ENCODE peak calls at places on chromosomes 13 and 19, in seven cellular contexts. E is PC-3, D is hepatocyte, C is neural progenitor cell, F is SK-N-SH, O is HCT116, U is GM23338. G is an unnamed sample. For H3K4me1 and H3K27me3, the result is how much of the 10 kb centered on the place peaks cover.

GRCh38 chr19:13505761-13506549 is at the start of gene CACNA1A:
- DNase-seq in U (peak), F (peak), E (no peak), O (no peak), D (peak), C (peak), G (peak)

GRCh38 chr13:45180303-45180702 is 20.5 kb downstream of the KCTD4 start:
- DNase-seq in U (no peak), C (no peak), O (no peak), F (no peak), D (no peak), E (no peak), G (no peak)

GRCh38 chr19:53808710-53809125 is 15.4 kb downstream of the NLRP12 start:
- DNase-seq in O (peak), F (peak), D (peak), E (peak), U (peak), C (peak), G (peak)

GRCh38 chr13:101535192-101535746 is 82.8 kb downstream of the ITGBL1 start:
- DNase-seq in E (peak), O (no peak), F (no peak), C (no peak), U (no peak), D (no peak), G (peak)

GRCh38 chr19:40150170-40150569 is 41.1 kb upstream of the MAP3K10 start:
- DNase-seq in C (no peak), E (no peak), D (no peak), O (no peak), U (no peak), F (no peak), G (peak)

GRCh38 chr13:114080739-114081561 is 51.5 kb downstream of the RASA3 start:
- DNase-seq in F (no peak), O (no peak), D (no peak), C (no peak), E (no peak), U (no peak), G (no peak)

GRCh38 chr19:39590265-39590664 is 12.1 kb upstream of the LGALS13 start:
- DNase-seq in O (no peak), U (peak), D (peak), F (no peak), C (peak), E (no peak), G (peak)

GRCh38 chr13:41621716-41622508 is 164.6 kb downstream of the RGCC start:
- DNase-seq in E (no peak), D (no peak), U (no peak), O (no peak), C (no peak), F (no peak), G (peak)

GRCh38 chr13:113857531-113858195 is 6.2 kb downstream of the GAS6 start:
- DNase-seq in C (peak), U (no peak), D (no peak), F (no peak), E (no peak), O (no peak), G (no peak)

GRCh38 chr13:80814541-80814940 is 473.6 kb upstream of the SPRY2 start:
- DNase-seq in D (no peak), C (no peak), U (no peak), F (no peak), E (no peak), O (no peak), G (no peak)

GRCh38 chr13:98172570-98173405 is 4.3 kb downstream of the RNF113B start:
- DNase-seq in D (peak), C (no peak), F (peak), E (peak), U (no peak), O (no peak), G (peak)

GRCh38 chr19:18562086-18562485 is 4.4 kb downstream of the KXD1 start:
- DNase-seq in D (no peak), C (no peak), E (no peak), U (no peak), F (no peak), O (no peak), G (peak)

GRCh38 chr13:93172109-93172508 is 54.5 kb upstream of the GPC6 start:
- DNase-seq in U (peak), D (no peak), E (no peak), C (peak), O (no peak), F (no peak), G (no peak)

GRCh38 chr19:15432018-15432494 is 13.3 kb upstream of the AKAP8L start:
- DNase-seq in D (no peak), O (no peak), U (peak), C (peak), F (peak), E (no peak), G (peak)

GRCh38 chr13:98974053-98974452 is 3.8 kb downstream of the DOCK9 start:
- DNase-seq in O (no peak), D (no peak), E (no peak), C (no peak), F (no peak), U (no peak), G (no peak)

GRCh38 chr13:49305824-49306425 is 58.2 kb downstream of the CDADC1 start:
- DNase-seq in U (no peak), D (no peak), O (no peak), C (no peak), E (no peak), F (no peak), G (no peak)

GRCh38 chr13:107144432-107144831 is 576.5 kb upstream of the ARGLU1 start:
- DNase-seq in C (no peak), F (no peak), U (peak), E (peak), O (no peak), D (no peak), G (peak)

GRCh38 chr13:44989941-44990340 is 603 bp downstream of the GPALPP1 start:
- DNase-seq in U (peak), F (peak), D (peak), C (no peak), O (no peak), E (no peak), G (peak)

GRCh38 chr19:19006213-19006612 is 27.1 kb downstream of the SUGP2 start:
- DNase-seq in D (no peak), F (no peak), U (no peak), O (no peak), E (no peak), C (no peak), G (peak)

GRCh38 chr13:70237131-70237530 is 128.9 kb upstream of the KLHL1 start:
- DNase-seq in C (no peak), E (no peak), D (no peak), U (no peak), F (no peak), O (no peak), G (no peak)

GRCh38 chr19:33524024-33524664 is 2.6 kb upstream of the PEPD start:
- DNase-seq in D (no peak), O (no peak), E (no peak), U (no peak), F (no peak), C (no peak), G (peak)

GRCh38 chr13:40189885-40190655 is 476.4 kb downstream of the FOXO1 start:
- DNase-seq in C (peak), U (no peak), F (peak), O (no peak), D (peak), E (no peak), G (peak)

GRCh38 chr19:13681509-13681908 is 82.8 kb upstream of the MRI1 start:
- DNase-seq in D (no peak), F (no peak), E (peak), O (no peak), C (no peak), U (no peak), G (peak)

GRCh38 chr19:18650048-18650435 is 13.2 kb downstream of the KLHL26 start:
- DNase-seq in C (no peak), U (no peak), E (no peak), D (no peak), F (no peak), O (no peak), G (peak)

GRCh38 chr13:80137994-80138393 is 202.9 kb downstream of the SPRY2 start:
- DNase-seq in F (no peak), U (no peak), C (no peak), E (no peak), D (no peak), O (no peak), G (no peak)

GRCh38 chr19:3612901-3613741 is 6.4 kb upstream of the TBXA2R start:
- DNase-seq in C (peak), E (no peak), O (no peak), F (peak), U (peak), D (no peak), G (peak)

GRCh38 chr19:6744381-6745288 is 5.2 kb downstream of the TRIP10 start:
- DNase-seq in U (no peak), D (peak), C (peak), F (no peak), O (no peak), E (peak), G (peak)

GRCh38 chr13:40096357-40096911 is 441.0 kb downstream of the COG6 start:
- DNase-seq in F (no peak), D (no peak), C (peak), E (no peak), O (no peak), U (no peak), G (no peak)

DNA sequence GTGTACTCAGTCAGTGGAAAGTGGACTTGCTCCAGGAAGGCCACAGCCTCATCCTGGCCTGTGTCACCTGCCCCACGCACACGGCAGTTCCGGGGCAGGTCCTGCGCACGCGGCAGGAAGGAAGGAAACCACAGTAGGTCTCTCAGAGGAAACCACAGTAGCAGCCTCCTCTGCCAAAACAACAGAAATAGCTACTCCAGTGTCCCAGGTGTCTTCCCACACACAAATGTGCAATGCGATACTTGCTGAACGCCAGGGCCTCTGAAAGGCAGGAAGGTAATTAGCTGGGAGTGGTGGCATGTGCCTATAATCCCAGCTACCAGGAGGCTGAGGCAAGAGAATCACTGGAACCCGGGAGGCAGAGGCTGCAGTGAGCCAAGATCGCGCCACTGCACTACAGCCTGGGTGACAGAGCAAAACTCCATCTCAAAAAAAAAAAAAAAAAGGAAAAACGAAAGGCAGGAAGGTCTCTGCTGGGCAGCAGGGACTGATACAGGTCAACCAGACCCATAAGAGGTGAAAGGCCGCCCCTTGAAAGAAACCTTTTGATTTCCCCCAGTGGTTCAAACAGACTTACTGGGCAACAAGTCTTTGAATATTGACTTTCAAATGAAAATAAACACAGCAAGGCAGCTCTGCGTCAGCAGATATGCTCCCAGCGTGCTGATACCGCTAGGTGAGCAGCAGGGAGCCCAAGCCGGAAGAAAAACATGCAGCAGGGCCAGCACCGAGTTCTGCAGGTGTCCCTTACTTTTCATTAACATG is 49.5 kb downstream of the CRYL1 start:
- DNase-seq in E (no peak), O (no peak), C (peak), D (peak), F (no peak), U (peak), G (no peak)
- TF ChIP-seq EZH2phosphoT487 in E (no peak), O (no peak), C (no peak), D (no peak), F (no peak), U (no peak), G (no peak)

GRCh38 chr19:41299046-41299754 is 10.8 kb upstream of the CCDC97 start:
- DNase-seq in E (no peak), U (no peak), O (no peak), D (no peak), C (no peak), F (no peak), G (peak)
- H3K4me1 ChIP-seq in E (under half), U (under half), O (under half), D (under half), C (under half), F (under half), G (under half)

DNA sequence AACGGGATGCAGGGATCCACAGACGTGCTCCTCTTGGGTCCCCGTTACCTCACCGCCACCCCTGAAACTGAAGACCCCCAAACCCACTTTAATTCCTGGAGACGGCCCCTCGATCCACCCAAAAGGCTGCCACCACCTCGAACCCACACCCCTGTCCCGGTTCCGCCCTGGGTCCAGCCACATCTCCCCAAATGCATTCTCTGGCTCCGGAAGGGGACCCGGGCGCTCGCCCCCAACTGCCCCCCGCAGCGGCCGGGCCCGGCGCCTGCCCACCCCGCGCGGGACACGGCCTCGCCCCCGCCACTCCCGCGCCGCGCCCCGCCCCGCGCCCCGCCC is 217 bp upstream of the FSTL3 start:
- DNase-seq in D (no peak), C (no peak), E (no peak), F (no peak), U (no peak), O (no peak), G (no peak)
- H3K27me3 ChIP-seq in D (under half), C (under half), E (under half), F (under half), U (under half), O (under half), G (under half)

GRCh38 chr13:20798027-20798426 is 24.3 kb upstream of the EEF1AKMT1 start:
- DNase-seq in E (no peak), C (no peak), O (no peak), U (no peak), D (no peak), F (no peak), G (no peak)

GRCh38 chr13:20803180-20803965 is 29.6 kb upstream of the EEF1AKMT1 start:
- DNase-seq in O (no peak), E (peak), D (no peak), U (no peak), F (no peak), C (no peak), G (no peak)

GRCh38 chr13:20799726-20800416 is 26.1 kb upstream of the EEF1AKMT1 start:
- DNase-seq in E (peak), O (no peak), C (no peak), D (no peak), U (no peak), F (no peak), G (peak)

GRCh38 chr13:20796791-20797513 is 23.2 kb upstream of the EEF1AKMT1 start:
- DNase-seq in D (no peak), C (no peak), E (peak), U (no peak), F (no peak), O (no peak), G (peak)

GRCh38 chr13:20801704-20802103 is 27.9 kb upstream of the EEF1AKMT1 start:
- DNase-seq in C (no peak), D (no peak), E (no peak), U (no peak), F (no peak), O (no peak), G (no peak)
- TF ChIP-seq EZH2phosphoT487 in C (no peak), D (no peak), E (no peak), U (no peak), F (no peak), O (no peak), G (no peak)

G was measured in GM23248.